ENCODE peak calls at places on chromosomes 12 and 14, in eight cellular contexts. T is SJSA1; N is astrocyte; M is CD8-positive, alpha-beta memory T cell; X is lung; D is adrenal gland; G is DND-41; Z is fibroblast of lung. Y is an unnamed sample.

GRCh38 chr14:73786632-73786941 is 65.0 kb upstream of the PTGR2 start:
- DNase-seq in T (no peak), N (no peak), M (no peak), X (no peak), D (no peak), G (no peak), Z (peak; percentile 51), Y (peak; percentile 48)

GRCh38 chr14:105193916-105194782 is 13.0 kb upstream of the NUDT14 start:
- DNase-seq in T (peak; percentile 99), N (no peak), M (no peak), X (no peak), D (no peak), G (peak; percentile 50), Z (no peak), Y (no peak)

GRCh38 chr12:632102-632696 is 31.0 kb downstream of the NINJ2 start:
- DNase-seq in T (peak; percentile 89), N (peak; percentile 99), M (no peak), X (peak; percentile 69), D (no peak), G (no peak), Z (peak; percentile 64), Y (peak; percentile 83)

GRCh38 chr12:92488735-92489134 is 214.1 kb upstream of the PLEKHG7 start:
- DNase-seq in T (no peak), N (no peak), M (no peak), X (no peak), D (no peak), G (no peak), Z (no peak), Y (no peak)

GRCh38 chr12:70854871-70855578 is 65.5 kb downstream of the PTPRR start:
- DNase-seq in T (no peak), N (no peak), M (no peak), X (no peak), D (no peak), G (no peak), Z (no peak), Y (peak; percentile 16)

GRCh38 chr12:44462729-44463128 is 413.4 kb downstream of the NELL2 start:
- DNase-seq in T (no peak), N (no peak), M (no peak), X (no peak), D (no peak), G (no peak), Z (no peak), Y (no peak)

GRCh38 chr12:111028830-111029229 is 108.5 kb upstream of the MYL2 start:
- DNase-seq in T (no peak), N (no peak), M (no peak), X (no peak), D (no peak), G (no peak), Z (no peak), Y (no peak)

GRCh38 chr12:79451988-79452387 is 238.8 kb downstream of the PAWR start:
- DNase-seq in T (peak; percentile 86), N (peak; percentile 91), M (no peak), X (no peak), D (peak; percentile 94), G (no peak), Z (peak; percentile 83), Y (peak; percentile 94)

GRCh38 chr12:27245039-27245438 is 953 bp downstream of the STK38L start:
- DNase-seq in T (no peak), N (no peak), M (no peak), X (no peak), D (no peak), G (no peak), Z (no peak), Y (peak; percentile 35)

GRCh38 chr12:40515041-40515825 is 177.0 kb upstream of the CNTN1 start:
- DNase-seq in T (no peak), N (peak; percentile 0), M (no peak), X (no peak), D (no peak), G (peak; percentile 15), Z (no peak), Y (peak; percentile 7)

DNA sequence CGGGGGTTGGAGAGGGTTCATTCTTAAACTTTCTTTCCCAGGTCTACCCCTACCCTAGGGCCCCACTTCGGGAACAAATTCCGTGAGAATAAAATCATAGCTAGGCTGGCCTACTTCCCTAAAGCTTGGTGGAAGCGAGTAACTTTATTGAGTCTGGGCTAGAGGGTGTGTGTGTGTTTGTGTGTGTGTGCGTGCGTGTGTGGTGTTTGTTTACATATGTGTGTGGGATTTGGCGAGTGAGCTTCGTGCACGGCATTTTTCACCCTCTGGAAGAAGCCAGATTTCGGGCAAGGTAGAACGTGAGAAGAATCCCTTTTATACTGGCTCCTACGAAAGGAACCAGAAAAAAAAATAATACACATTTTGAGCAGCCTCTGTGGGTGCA is 7.5 kb upstream of the LHX5 start:
- DNase-seq in T (no peak), N (no peak), M (no peak), X (no peak), D (no peak), G (no peak), Z (no peak), Y (no peak)
- H3K4me3 ChIP-seq in T (no peak overlapping the region), N (no peak overlapping the region), M (no peak overlapping the region), X (no peak overlapping the region), D (no peak overlapping the region), G (no peak overlapping the region), Z (no peak overlapping the region), Y (no peak overlapping the region)

DNA sequence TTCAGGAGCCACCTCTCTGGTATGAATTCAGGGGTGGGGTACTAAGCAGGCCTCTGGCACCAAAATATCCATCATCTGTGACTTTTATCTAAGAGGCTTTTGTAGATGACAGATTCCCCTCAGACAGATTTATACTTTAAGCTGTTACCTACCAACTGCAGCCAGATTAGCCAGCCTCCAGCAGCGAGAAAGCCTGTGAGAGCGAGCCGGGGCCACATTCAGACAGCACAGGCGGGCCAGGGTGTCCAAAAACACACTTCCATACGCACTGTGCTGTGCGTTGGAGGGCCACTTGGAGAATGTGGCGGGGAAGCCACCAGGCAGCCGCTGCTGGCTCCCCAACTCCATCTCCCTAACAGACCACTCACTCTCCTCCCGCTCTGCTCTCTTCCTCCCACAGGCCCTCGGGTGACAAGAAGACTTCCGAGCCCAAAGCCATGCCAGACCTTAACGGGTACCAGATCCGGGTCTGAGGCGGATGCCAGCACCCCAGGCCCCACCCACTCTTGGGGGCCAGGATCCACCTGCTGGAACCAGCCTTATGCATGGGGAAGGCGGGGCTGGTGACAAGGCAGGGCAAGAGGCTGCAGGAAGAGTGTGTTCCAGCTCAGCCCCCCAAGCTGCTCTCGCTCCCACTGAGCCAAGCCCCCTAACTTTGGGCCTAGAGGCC is 17.4 kb downstream of the VASH1 start:
- DNase-seq in T (no peak), N (no peak), M (no peak), X (no peak), D (no peak), G (no peak), Z (no peak), Y (no peak)
- H3K4me1 ChIP-seq in T (no peaks in the 10 kb centered on the region), N (peaks cover 20% of the 10 kb centered on the region), M (peaks cover 9% of the 10 kb centered on the region), X (no peaks in the 10 kb centered on the region), D (peaks cover 36% of the 10 kb centered on the region), G (no peaks in the 10 kb centered on the region), Z (peaks cover 8% of the 10 kb centered on the region), Y (peaks cover 6% of the 10 kb centered on the region)

GRCh38 chr14:20434701-20435453 is 1.1 kb downstream of the KLHL33 start:
- DNase-seq in T (no peak), N (no peak), M (no peak), X (no peak), D (peak; percentile 35), G (no peak), Z (no peak), Y (no peak)
- H3K4me3 ChIP-seq in T (no peak overlapping the region), N (peak overlapping the region; percentile 28), M (no peak overlapping the region), X (no peak overlapping the region), D (no peak overlapping the region), G (no peak overlapping the region), Z (peak overlapping the region; percentile 22), Y (peak overlapping the region; percentile 42)

GRCh38 chr12:6630696-6631095 is 5.1 kb downstream of the LPAR5 start:
- DNase-seq in T (no peak), N (no peak), M (no peak), X (no peak), D (no peak), G (no peak), Z (no peak), Y (no peak)
- H3K4me1 ChIP-seq in T (peaks cover 3% of the 10 kb centered on the region), N (peaks cover 2% of the 10 kb centered on the region), M (peaks cover 59% of the 10 kb centered on the region), X (no peaks in the 10 kb centered on the region), D (peaks cover 7% of the 10 kb centered on the region), G (peaks cover 42% of the 10 kb centered on the region), Z (no peaks in the 10 kb centered on the region), Y (no peaks in the 10 kb centered on the region)

Y was measured in adipocyte.